ENCODE peak calls at places on chromosomes 11 and 22, in four cellular contexts. One of them, this sample, is unnamed.

GRCh38 chr11:68455485-68455884 is 5.1 kb upstream of the PPP6R3 start:
- DNase-seq in activated CD4-positive, alpha-beta T cell treated with anti-CD3 and anti-CD28 coated beads, Interleukin-2, amount 50 U/mL, for 24 hours: no peak
- DNase-seq in SW 1271: no peak
- DNase-seq in OCI-M1: no peak
- DNase-seq in this sample: no peak

GRCh38 chr11:45082744-45083543 is 63.5 kb upstream of the PRDM11 start:
- DNase-seq in activated CD4-positive, alpha-beta T cell treated with anti-CD3 and anti-CD28 coated beads, Interleukin-2, amount 50 U/mL, for 24 hours: no peak
- DNase-seq in SW 1271: no peak
- DNase-seq in OCI-M1: no peak
- DNase-seq in this sample: no peak

GRCh38 chr11:57456960-57457642 is 3.2 kb upstream of the RTN4RL2 start:
- DNase-seq in activated CD4-positive, alpha-beta T cell treated with anti-CD3 and anti-CD28 coated beads, Interleukin-2, amount 50 U/mL, for 24 hours: peak; percentile 58
- DNase-seq in SW 1271: peak; percentile 80
- DNase-seq in OCI-M1: peak; percentile 93
- DNase-seq in this sample: no peak

GRCh38 chr11:20131744-20132666 is 28.3 kb downstream of the DBX1 start:
- DNase-seq in activated CD4-positive, alpha-beta T cell treated with anti-CD3 and anti-CD28 coated beads, Interleukin-2, amount 50 U/mL, for 24 hours: no peak
- DNase-seq in SW 1271: no peak
- DNase-seq in OCI-M1: peak; percentile 70
- DNase-seq in this sample: peak; percentile 17

GRCh38 chr11:2578006-2578933 is 121.5 kb downstream of the KCNQ1OT1 start:
- DNase-seq in activated CD4-positive, alpha-beta T cell treated with anti-CD3 and anti-CD28 coated beads, Interleukin-2, amount 50 U/mL, for 24 hours: no peak
- DNase-seq in SW 1271: no peak
- DNase-seq in OCI-M1: no peak
- DNase-seq in this sample: no peak

GRCh38 chr22:44622147-44622427 is 79.9 kb upstream of the PRR5 start:
- DNase-seq in activated CD4-positive, alpha-beta T cell treated with anti-CD3 and anti-CD28 coated beads, Interleukin-2, amount 50 U/mL, for 24 hours: no peak
- DNase-seq in SW 1271: no peak
- DNase-seq in OCI-M1: no peak
- DNase-seq in this sample: no peak

GRCh38 chr11:97620012-97620411 is 1230.2 kb downstream of the JRKL start:
- DNase-seq in activated CD4-positive, alpha-beta T cell treated with anti-CD3 and anti-CD28 coated beads, Interleukin-2, amount 50 U/mL, for 24 hours: no peak
- DNase-seq in SW 1271: no peak
- DNase-seq in OCI-M1: no peak
- DNase-seq in this sample: no peak

GRCh38 chr11:13836666-13837065 is 125.9 kb upstream of the SPON1 start:
- DNase-seq in activated CD4-positive, alpha-beta T cell treated with anti-CD3 and anti-CD28 coated beads, Interleukin-2, amount 50 U/mL, for 24 hours: no peak
- DNase-seq in SW 1271: no peak
- DNase-seq in OCI-M1: no peak
- DNase-seq in this sample: no peak

GRCh38 chr11:114131366-114131963 is 72.0 kb downstream of the ZBTB16 start:
- DNase-seq in activated CD4-positive, alpha-beta T cell treated with anti-CD3 and anti-CD28 coated beads, Interleukin-2, amount 50 U/mL, for 24 hours: no peak
- DNase-seq in SW 1271: no peak
- DNase-seq in OCI-M1: no peak
- DNase-seq in this sample: no peak

GRCh38 chr11:122103366-122103765 is 12.6 kb downstream of the BLID start:
- DNase-seq in activated CD4-positive, alpha-beta T cell treated with anti-CD3 and anti-CD28 coated beads, Interleukin-2, amount 50 U/mL, for 24 hours: no peak
- DNase-seq in SW 1271: no peak
- DNase-seq in OCI-M1: no peak
- DNase-seq in this sample: no peak

GRCh38 chr11:8261921-8262551 is 1.6 kb downstream of the LMO1 start:
- DNase-seq in activated CD4-positive, alpha-beta T cell treated with anti-CD3 and anti-CD28 coated beads, Interleukin-2, amount 50 U/mL, for 24 hours: no peak
- DNase-seq in SW 1271: no peak
- DNase-seq in OCI-M1: no peak
- DNase-seq in this sample: no peak

GRCh38 chr11:19571906-19572305 is 140.7 kb upstream of the NAV2 start:
- DNase-seq in activated CD4-positive, alpha-beta T cell treated with anti-CD3 and anti-CD28 coated beads, Interleukin-2, amount 50 U/mL, for 24 hours: no peak
- DNase-seq in SW 1271: no peak
- DNase-seq in OCI-M1: no peak
- DNase-seq in this sample: no peak

GRCh38 chr11:13465909-13466371 is 2.9 kb upstream of the BTBD10 start:
- DNase-seq in activated CD4-positive, alpha-beta T cell treated with anti-CD3 and anti-CD28 coated beads, Interleukin-2, amount 50 U/mL, for 24 hours: no peak
- DNase-seq in SW 1271: peak; percentile 60
- DNase-seq in OCI-M1: peak; percentile 78
- DNase-seq in this sample: no peak

This sample was measured in keratinocyte.